ENCODE peak calls at places on chromosomes 6 and 20, in ten cellular contexts. J is NCI-H460; T is A549; K is SK-N-MC; S is ovary; Z is fibroblast of the aortic adventitia; V is stimulated activated CD4-positive, alpha-beta T cell treated with anti-CD3 and anti-CD28 coated beads, Interleukin-12 subunit alpha, Interleukin-12 subunit beta, amount 100 ng/mL, for 24 hours; U is nucleus accumbens; E is NCI-H226; R is KBM-7. F is an unnamed sample.

GRCh38 chr6:39043776-39044175 is 4.8 kb upstream of the GLP1R start:
- DNase-seq in Z (no peak), U (no peak), E (no peak), R (no peak), K (no peak), V (no peak), T (no peak), S (no peak), J (no peak), F (no peak)

GRCh38 chr6:12538881-12539357 is 177.6 kb upstream of the PHACTR1 start:
- DNase-seq in J (no peak), R (no peak), T (no peak), V (no peak), Z (peak), U (no peak), E (no peak), K (no peak), S (peak), F (no peak)

GRCh38 chr20:35669681-35670080 is 5.0 kb upstream of the CPNE1 start:
- DNase-seq in K (no peak), U (no peak), E (no peak), J (no peak), R (no peak), T (no peak), V (no peak), S (no peak), Z (no peak), F (no peak)

GRCh38 chr6:165621950-165622349 is 41.1 kb downstream of the PDE10A start:
- DNase-seq in V (no peak), S (no peak), U (no peak), E (no peak), T (no peak), K (no peak), J (no peak), R (no peak), Z (no peak), F (no peak)

GRCh38 chr6:156450421-156450820 is 326.8 kb upstream of the ARID1B start:
- DNase-seq in E (no peak), Z (no peak), R (no peak), K (no peak), S (no peak), V (no peak), T (no peak), U (no peak), J (no peak), F (no peak)

GRCh38 chr20:34083137-34083536 is 28.9 kb downstream of the EIF2S2 start:
- DNase-seq in V (no peak), Z (peak), T (no peak), S (peak), K (no peak), R (no peak), J (no peak), U (peak), E (peak), F (no peak)

GRCh38 chr20:36208257-36208656 is 28.0 kb upstream of the AAR2 start:
- DNase-seq in U (no peak), J (no peak), S (no peak), T (no peak), K (no peak), Z (no peak), E (no peak), V (no peak), R (no peak), F (no peak)

GRCh38 chr20:47127986-47128385 is 228.5 kb downstream of the ZMYND8 start:
- DNase-seq in J (no peak), S (no peak), Z (no peak), U (peak), V (no peak), E (no peak), R (no peak), K (no peak), T (no peak), F (no peak)

GRCh38 chr6:18362058-18362561 is 25.0 kb upstream of the RNF144B start:
- DNase-seq in Z (peak), K (no peak), J (no peak), S (no peak), E (peak), R (no peak), U (no peak), T (no peak), V (no peak), F (no peak)

GRCh38 chr20:36745234-36745926 is 510 bp downstream of the NDRG3 start:
- DNase-seq in R (peak), T (peak), E (no peak), Z (peak), V (no peak), K (no peak), J (no peak), S (no peak), U (peak), F (no peak)

GRCh38 chr6:48567016-48567415 is 456.0 kb upstream of the PTCHD4 start:
- DNase-seq in J (no peak), U (no peak), K (no peak), R (no peak), E (peak), Z (peak), T (no peak), V (no peak), S (no peak), F (no peak)

GRCh38 chr6:2940010-2940850 is 31.1 kb downstream of the SERPINB6 start:
- DNase-seq in Z (no peak), V (peak), U (no peak), S (no peak), T (no peak), R (peak), J (peak), K (no peak), E (no peak), F (no peak)

F was measured in midbrain.